ENCODE peak calls at places on chromosome 9, in five cellular contexts. B, Q, M, Z and W are unnamed samples.

GRCh38 chr9:75147638-75148037 is 59.3 kb downstream of the OSTF1 start:
- DNase-seq in Z (peak), B (peak), Q (no peak), M (peak), W (no peak)

GRCh38 chr9:116390306-116391228 is 237.0 kb downstream of the PAPPA start:
- DNase-seq in M (no peak), B (no peak), Q (no peak), Z (no peak), W (no peak)

GRCh38 chr9:69674741-69675438 is 2.7 kb upstream of the APBA1 start:
- DNase-seq in Q (no peak), M (peak), Z (peak), B (peak), W (no peak)

GRCh38 chr9:89278997-89279739 is 31.8 kb upstream of the CKS2 start:
- DNase-seq in B (peak), Z (peak), M (peak), Q (peak), W (no peak)

GRCh38 chr9:123002754-123003153 is 30.7 kb upstream of the GPR21 start:
- DNase-seq in B (no peak), Z (no peak), Q (no peak), M (no peak), W (no peak)

GRCh38 chr9:135906291-135907005 is 898 bp downstream of the CAMSAP1 start:
- DNase-seq in Q (no peak), B (peak), Z (no peak), M (peak), W (peak)

GRCh38 chr9:4691794-4692193 is 12.4 kb downstream of the CDC37L1 start:
- DNase-seq in M (no peak), Z (peak), B (peak), Q (no peak), W (no peak)

GRCh38 chr9:128096614-128097013 is 28.6 kb downstream of the SLC25A25 start:
- DNase-seq in B (no peak), Q (no peak), Z (no peak), M (no peak), W (no peak)